ENCODE peak calls at places on chromosomes 11 and 22, in seven cellular contexts. I is sigmoid colon, K is heart right ventricle, T is body of pancreas, J is thoracic aorta, Z is brain microvascular endothelial cell, U is spleen. X is an unnamed sample.

GRCh38 chr11:20154381-20154780 is 5.9 kb downstream of the DBX1 start:
- DNase-seq in I (no peak), K (no peak), T (no peak), J (no peak), Z (peak; percentile 28), U (no peak), X (peak; percentile 32)

GRCh38 chr11:2463766-2464277 is 19.0 kb downstream of the KCNQ1 start:
- DNase-seq in I (no peak), K (peak; percentile 52), T (peak; percentile 55), J (no peak), Z (no peak), U (peak; percentile 71), X (no peak)

GRCh38 chr11:75261902-75262361 is 21.4 kb downstream of the TPBGL start:
- DNase-seq in I (peak; percentile 52), K (no peak), T (no peak), J (no peak), Z (no peak), U (peak; percentile 59), X (no peak)

GRCh38 chr22:43777204-43777671 is 34.9 kb downstream of the EFCAB6 start:
- DNase-seq in I (no peak), K (no peak), T (no peak), J (no peak), Z (peak; percentile 33), U (no peak), X (peak; percentile 86)

GRCh38 chr11:44518968-44519550 is 46.4 kb upstream of the CD82 start:
- DNase-seq in I (no peak), K (no peak), T (no peak), J (no peak), Z (no peak), U (peak; percentile 41), X (no peak)

GRCh38 chr11:75369846-75370245 is 18.4 kb upstream of the ARRB1 start:
- DNase-seq in I (no peak), K (no peak), T (no peak), J (no peak), Z (no peak), U (no peak), X (no peak)

GRCh38 chr11:62931501-62932278 is 10.5 kb upstream of the CHRM1 start:
- DNase-seq in I (no peak), K (no peak), T (no peak), J (no peak), Z (no peak), U (no peak), X (no peak)

GRCh38 chr11:74673956-74674355 is 57.3 kb downstream of the CHRDL2 start:
- DNase-seq in I (no peak), K (no peak), T (no peak), J (no peak), Z (no peak), U (peak; percentile 37), X (no peak)

GRCh38 chr11:72864692-72865655 is 50.8 kb downstream of the ATG16L2 start:
- DNase-seq in I (no peak), K (peak; percentile 54), T (no peak), J (no peak), Z (peak; percentile 38), U (no peak), X (no peak)

GRCh38 chr22:37195921-37196320 is 7.9 kb upstream of the C1QTNF6 start:
- DNase-seq in I (no peak), K (no peak), T (no peak), J (no peak), Z (no peak), U (peak; percentile 45), X (peak; percentile 82)

DNA sequence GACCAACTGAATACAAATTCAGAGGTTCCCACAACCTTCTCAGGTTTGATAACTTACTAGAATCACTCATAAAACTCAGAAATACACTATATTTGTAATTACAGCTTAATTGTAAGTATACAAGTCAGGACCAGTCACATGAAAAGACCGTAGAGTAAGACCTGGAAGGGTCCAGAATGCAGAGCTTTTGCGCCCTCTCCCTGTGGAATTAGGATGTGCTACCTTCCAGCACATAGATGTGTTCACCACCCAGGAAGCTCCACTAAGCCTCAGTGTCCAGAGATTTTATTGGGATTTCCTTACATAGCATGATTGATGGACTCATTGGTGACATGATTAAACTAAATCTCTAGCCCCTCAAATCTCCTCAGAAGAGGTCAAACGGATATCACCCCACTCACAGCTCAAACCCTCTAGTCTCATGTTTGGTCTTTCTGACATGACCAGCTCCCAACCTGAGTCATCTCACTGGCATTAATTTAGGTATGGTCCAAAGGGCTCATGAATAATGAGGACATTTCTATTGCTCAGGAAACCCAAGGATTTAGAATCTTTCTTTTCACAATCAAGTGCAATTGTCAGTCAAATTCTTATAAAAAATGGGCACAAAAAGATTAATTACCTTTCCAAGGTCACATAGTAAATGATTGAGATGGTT is 77.2 kb upstream of the UBASH3B start:
- DNase-seq in I (no peak), K (no peak), T (peak; percentile 20), J (no peak), Z (peak; percentile 13), U (no peak), X (peak; percentile 18)
- TF ChIP-seq CTCF in I (no peak), K (no peak), T (no peak), J (no peak), Z (peak; percentile 27), U (no peak), X (no peak)

GRCh38 chr11:48043111-48043997 is 63.0 kb downstream of the PTPRJ start:
- DNase-seq in I (no peak), K (no peak), T (no peak), J (no peak), Z (no peak), U (peak; percentile 58), X (no peak)
- H3K4me3 ChIP-seq in I (no peak overlapping the region), K (no peak overlapping the region), T (no peak overlapping the region), J (no peak overlapping the region), Z (no peak overlapping the region), U (no peak overlapping the region), X (no peak overlapping the region)

GRCh38 chr22:20154602-20155183 is 3.8 kb upstream of the CCDC188 start:
- DNase-seq in I (no peak), K (no peak), T (no peak), J (no peak), Z (no peak), U (no peak), X (no peak)

GRCh38 chr22:20157416-20158183 is 6.7 kb upstream of the CCDC188 start:
- DNase-seq in I (no peak), K (no peak), T (no peak), J (no peak), Z (no peak), U (no peak), X (no peak)

GRCh38 chr22:20155330-20156041 is 4.6 kb upstream of the CCDC188 start:
- DNase-seq in I (no peak), K (peak; percentile 64), T (peak; percentile 50), J (no peak), Z (peak; percentile 30), U (peak; percentile 90), X (no peak)

GRCh38 chr22:20156611-20157415 is 6.0 kb upstream of the CCDC188 start:
- DNase-seq in I (peak; percentile 92), K (peak; percentile 83), T (peak; percentile 94), J (peak; percentile 36), Z (peak; percentile 63), U (peak; percentile 95), X (peak; percentile 54)

DNA sequence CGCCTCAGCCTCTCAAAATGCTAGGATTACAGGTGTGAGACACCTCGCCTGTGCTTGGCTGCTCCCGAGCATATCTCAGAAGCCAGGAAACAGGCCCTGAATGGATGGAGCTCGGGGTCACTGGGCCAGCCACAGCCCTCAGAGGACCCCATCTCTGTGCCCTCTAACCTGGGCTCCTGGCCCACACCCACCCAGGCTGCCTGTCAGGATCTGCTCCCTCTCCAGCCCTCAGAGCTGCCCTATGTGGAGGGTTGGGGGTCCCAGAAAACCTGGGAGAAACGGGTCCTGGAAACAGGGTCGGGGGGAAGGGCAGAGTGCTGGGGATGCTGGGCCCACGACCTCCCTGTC is 5.2 kb upstream of the CCDC188 start:
- DNase-seq in I (no peak), K (no peak), T (no peak), J (no peak), Z (no peak), U (no peak), X (no peak)
- H3K27me3 ChIP-seq in I (peaks cover 14% of the 10 kb centered on the region), K (no peaks in the 10 kb centered on the region), T (no peaks in the 10 kb centered on the region), J (no peaks in the 10 kb centered on the region), Z (no peaks in the 10 kb centered on the region), U (no peaks in the 10 kb centered on the region), X (no peaks in the 10 kb centered on the region)

GRCh38 chr11:14376920-14377319 is 17.9 kb upstream of the RRAS2 start:
- DNase-seq in I (no peak), K (no peak), T (no peak), J (no peak), Z (no peak), U (no peak), X (peak; percentile 55)

GRCh38 chr11:14373941-14374646 is 15.1 kb upstream of the RRAS2 start:
- DNase-seq in I (peak; percentile 69), K (peak; percentile 48), T (peak; percentile 57), J (peak; percentile 71), Z (peak; percentile 27), U (no peak), X (peak; percentile 59)

GRCh38 chr11:14372011-14372410 is 13.0 kb upstream of the RRAS2 start:
- DNase-seq in I (no peak), K (no peak), T (no peak), J (no peak), Z (no peak), U (no peak), X (no peak)

GRCh38 chr11:14378171-14378570 is 19.2 kb upstream of the RRAS2 start:
- DNase-seq in I (no peak), K (no peak), T (no peak), J (no peak), Z (no peak), U (no peak), X (peak; percentile 65)

DNA sequence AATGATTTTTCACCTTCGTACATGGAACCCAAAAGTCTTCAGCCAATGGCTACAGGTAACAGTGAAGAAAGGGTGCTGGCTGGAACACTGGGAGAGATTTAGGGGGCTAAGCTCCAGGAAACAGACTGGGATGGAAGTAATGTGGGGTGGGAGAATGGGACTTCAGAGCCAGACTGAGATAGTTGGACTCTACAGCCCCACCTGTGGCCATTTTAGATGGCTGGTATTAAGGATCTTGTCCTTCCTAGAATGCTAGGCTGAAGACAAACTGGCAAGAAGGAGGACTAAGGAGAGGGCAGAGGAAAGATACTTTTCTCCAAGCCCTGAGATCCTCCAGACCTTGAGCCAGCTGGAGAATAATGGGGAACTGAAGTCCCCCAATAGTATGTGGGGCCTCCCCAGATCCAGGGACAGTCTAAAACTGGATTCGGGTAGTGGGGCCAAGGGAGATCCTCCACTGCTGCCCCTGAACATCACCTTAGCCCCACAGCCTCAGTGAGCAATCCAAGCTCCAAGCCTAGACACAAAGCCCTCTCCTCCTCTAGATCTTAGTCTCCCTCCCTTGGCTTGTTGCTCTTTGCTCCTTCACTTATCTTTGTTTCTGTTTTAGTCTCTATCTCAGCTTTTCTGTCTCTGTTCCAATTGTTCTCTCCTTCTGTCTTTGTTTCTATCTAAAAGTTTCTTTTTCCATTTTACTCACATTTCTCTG is 16.1 kb upstream of the RRAS2 start:
- DNase-seq in I (no peak), K (no peak), T (no peak), J (no peak), Z (no peak), U (no peak), X (no peak)
- TF ChIP-seq CTCF in I (no peak), K (no peak), T (no peak), J (no peak), Z (peak; percentile 49), U (no peak), X (no peak)

X was measured in bronchial epithelial cell.